ENCODE peak calls at places on chromosomes 1 and 21, in five cellular contexts. One of them, this sample, is unnamed.

GRCh38 chr1:11697188-11697892 is 5.8 kb downstream of the DRAXIN start:
- DNase-seq in esophagus squamous epithelium: no peak
- DNase-seq in stomach: no peak
- DNase-seq in GM10248: no peak
- DNase-seq in left ventricle myocardium inferior: no peak
- DNase-seq in this sample: no peak

GRCh38 chr21:45763074-45763473 is 119.5 kb downstream of the PCBP3 start:
- DNase-seq in stomach: no peak
- DNase-seq in GM10248: no peak
- DNase-seq in left ventricle myocardium inferior: no peak
- DNase-seq in esophagus squamous epithelium: no peak
- DNase-seq in this sample: no peak

GRCh38 chr1:30001011-30001410 is 722.4 kb downstream of the MATN1 start:
- DNase-seq in left ventricle myocardium inferior: no peak
- DNase-seq in esophagus squamous epithelium: no peak
- DNase-seq in stomach: no peak
- DNase-seq in GM10248: no peak
- DNase-seq in this sample: no peak

GRCh38 chr1:63169057-63169456 is 153.3 kb upstream of the FOXD3 start:
- DNase-seq in stomach: no peak
- DNase-seq in esophagus squamous epithelium: no peak
- DNase-seq in left ventricle myocardium inferior: no peak
- DNase-seq in GM10248: no peak
- DNase-seq in this sample: no peak

GRCh38 chr1:32099426-32099825 is 8.4 kb upstream of the KPNA6 start:
- DNase-seq in stomach: no peak
- DNase-seq in left ventricle myocardium inferior: no peak
- DNase-seq in esophagus squamous epithelium: no peak
- DNase-seq in GM10248: no peak
- DNase-seq in this sample: no peak

GRCh38 chr1:15678578-15678977 is 5.5 kb upstream of the PLEKHM2 start:
- DNase-seq in GM10248: no peak
- DNase-seq in esophagus squamous epithelium: no peak
- DNase-seq in stomach: no peak
- DNase-seq in left ventricle myocardium inferior: no peak
- DNase-seq in this sample: no peak

GRCh38 chr1:244680667-244681066 is 27.7 kb downstream of the DESI2 start:
- DNase-seq in esophagus squamous epithelium: no peak
- DNase-seq in GM10248: no peak
- DNase-seq in stomach: no peak
- DNase-seq in left ventricle myocardium inferior: no peak
- DNase-seq in this sample: no peak

GRCh38 chr1:18037651-18038050 is 69.9 kb upstream of the IGSF21 start:
- DNase-seq in stomach: no peak
- DNase-seq in left ventricle myocardium inferior: no peak
- DNase-seq in GM10248: no peak
- DNase-seq in esophagus squamous epithelium: no peak
- DNase-seq in this sample: no peak

GRCh38 chr1:30822966-30823581 is 65.5 kb upstream of the LAPTM5 start:
- DNase-seq in esophagus squamous epithelium: no peak
- DNase-seq in stomach: no peak
- DNase-seq in left ventricle myocardium inferior: no peak
- DNase-seq in GM10248: no peak
- DNase-seq in this sample: peak; percentile 18

GRCh38 chr1:97252076-97252475 is 530.5 kb downstream of the PTBP2 start:
- DNase-seq in GM10248: no peak
- DNase-seq in left ventricle myocardium inferior: no peak
- DNase-seq in stomach: no peak
- DNase-seq in esophagus squamous epithelium: no peak
- DNase-seq in this sample: no peak

GRCh38 chr21:45593162-45594022 is 50.1 kb upstream of the PCBP3 start:
- DNase-seq in left ventricle myocardium inferior: no peak
- DNase-seq in stomach: no peak
- DNase-seq in GM10248: no peak
- DNase-seq in esophagus squamous epithelium: no peak
- DNase-seq in this sample: no peak

GRCh38 chr21:23968722-23969647 is 1638.3 kb downstream of the MRPL39 start:
- DNase-seq in stomach: peak; percentile 57
- DNase-seq in left ventricle myocardium inferior: no peak
- DNase-seq in esophagus squamous epithelium: no peak
- DNase-seq in GM10248: peak; percentile 40
- DNase-seq in this sample: peak; percentile 88

GRCh38 chr1:8443558-8444194 is 125.8 kb downstream of the SLC45A1 start:
- DNase-seq in stomach: no peak
- DNase-seq in left ventricle myocardium inferior: no peak
- DNase-seq in esophagus squamous epithelium: no peak
- DNase-seq in GM10248: no peak
- DNase-seq in this sample: no peak
- TF ChIP-seq CTCF in stomach: no peak
- TF ChIP-seq CTCF in left ventricle myocardium inferior: peak; percentile 44
- TF ChIP-seq CTCF in esophagus squamous epithelium: no peak
- TF ChIP-seq CTCF in GM10248: no peak
- TF ChIP-seq CTCF in this sample: no peak

GRCh38 chr1:229843627-229844238 is 217.7 kb downstream of the URB2 start:
- DNase-seq in esophagus squamous epithelium: no peak
- DNase-seq in GM10248: no peak
- DNase-seq in left ventricle myocardium inferior: peak; percentile 41
- DNase-seq in stomach: no peak
- DNase-seq in this sample: no peak
- TF ChIP-seq CTCF in esophagus squamous epithelium: no peak
- TF ChIP-seq CTCF in GM10248: no peak
- TF ChIP-seq CTCF in left ventricle myocardium inferior: peak; percentile 63
- TF ChIP-seq CTCF in stomach: no peak
- TF ChIP-seq CTCF in this sample: no peak

DNA sequence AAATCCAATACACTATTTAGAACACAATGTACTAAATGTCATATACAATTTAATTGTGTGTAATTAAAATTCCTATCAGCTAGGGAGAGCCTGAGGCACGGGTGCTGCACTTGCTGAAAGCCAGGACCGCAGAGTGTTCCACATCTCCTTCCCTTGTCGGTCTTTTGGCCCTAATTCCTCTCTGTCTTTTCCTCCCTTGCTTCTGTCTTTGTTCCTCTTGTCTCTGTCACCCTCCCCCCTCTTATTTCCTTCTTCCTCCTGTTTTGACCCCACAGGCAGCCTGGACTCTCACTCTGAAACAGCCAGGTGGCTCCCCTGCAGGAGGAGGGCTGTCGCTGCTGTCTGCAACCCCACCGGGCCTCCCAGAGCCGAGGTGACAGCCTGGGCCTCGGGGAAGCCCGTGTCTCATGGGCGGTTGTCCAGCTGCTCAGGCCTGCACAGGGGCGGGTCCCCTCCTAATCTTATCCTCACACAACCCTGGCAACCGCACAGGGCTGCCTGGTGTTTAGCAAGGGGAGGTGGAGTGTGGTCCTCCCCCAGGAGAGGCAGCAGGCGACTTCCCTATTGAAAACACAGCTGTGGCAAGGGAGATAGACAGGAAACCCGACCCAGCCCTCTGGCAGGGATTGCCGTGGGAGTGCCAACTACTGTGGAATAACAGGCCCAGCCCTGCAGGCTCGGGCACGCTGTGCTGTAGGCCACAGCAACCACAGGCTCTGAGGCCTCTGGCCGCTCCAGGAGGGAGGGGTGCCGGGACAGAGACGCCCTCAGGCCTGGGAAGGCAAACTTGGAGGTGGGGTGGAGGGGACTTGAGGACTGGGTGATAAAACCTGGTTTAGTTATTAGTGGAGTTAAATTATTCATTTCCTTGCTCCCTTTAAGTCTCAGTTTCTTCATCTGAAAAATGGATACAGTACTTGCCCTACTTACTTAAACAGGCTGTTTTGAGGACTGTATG is 68.8 kb upstream of the WDR26 start:
- DNase-seq in esophagus squamous epithelium: peak; percentile 42
- DNase-seq in stomach: peak; percentile 97
- DNase-seq in left ventricle myocardium inferior: peak; percentile 94
- DNase-seq in GM10248: peak; percentile 89
- DNase-seq in this sample: peak; percentile 53
- TF ChIP-seq CTCF in esophagus squamous epithelium: no peak
- TF ChIP-seq CTCF in stomach: no peak
- TF ChIP-seq CTCF in left ventricle myocardium inferior: peak; percentile 47
- TF ChIP-seq CTCF in GM10248: peak; percentile 30
- TF ChIP-seq CTCF in this sample: peak; percentile 14

DNA sequence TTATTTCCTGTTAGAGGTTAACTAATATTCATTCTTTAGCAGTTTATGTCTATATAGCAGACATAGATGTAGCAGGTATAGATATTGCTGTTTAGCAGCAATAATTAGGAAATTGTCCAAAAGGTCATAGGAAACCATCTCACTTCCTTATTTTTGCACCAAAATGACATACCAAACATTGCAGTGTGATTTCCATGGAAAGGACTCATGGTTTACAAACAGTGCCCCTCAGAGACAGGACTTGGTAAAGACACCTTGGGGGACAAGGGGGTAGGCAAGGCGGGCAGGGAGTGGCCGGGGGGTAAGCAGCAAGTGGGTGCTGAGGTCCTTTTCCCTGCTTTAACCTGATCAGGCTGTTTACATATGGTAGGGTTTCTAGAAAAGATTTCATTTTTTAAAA is 30.5 kb downstream of the BATF3 start:
- DNase-seq in GM10248: no peak
- DNase-seq in left ventricle myocardium inferior: no peak
- DNase-seq in esophagus squamous epithelium: no peak
- DNase-seq in stomach: no peak
- DNase-seq in this sample: peak; percentile 27
- TF ChIP-seq CTCF in GM10248: peak; percentile 24
- TF ChIP-seq CTCF in left ventricle myocardium inferior: peak; percentile 32
- TF ChIP-seq CTCF in esophagus squamous epithelium: no peak
- TF ChIP-seq CTCF in stomach: no peak
- TF ChIP-seq CTCF in this sample: no peak

GRCh38 chr21:38291875-38292274 is 35.1 kb downstream of the KCNJ15 start:
- DNase-seq in GM10248: no peak
- DNase-seq in stomach: no peak
- DNase-seq in left ventricle myocardium inferior: no peak
- DNase-seq in esophagus squamous epithelium: no peak
- DNase-seq in this sample: no peak

GRCh38 chr21:38286739-38287426 is 30.1 kb downstream of the KCNJ15 start:
- DNase-seq in GM10248: no peak
- DNase-seq in esophagus squamous epithelium: no peak
- DNase-seq in stomach: no peak
- DNase-seq in left ventricle myocardium inferior: no peak
- DNase-seq in this sample: no peak

GRCh38 chr21:38290809-38291208 is 34.0 kb downstream of the KCNJ15 start:
- DNase-seq in stomach: no peak
- DNase-seq in left ventricle myocardium inferior: no peak
- DNase-seq in esophagus squamous epithelium: no peak
- DNase-seq in GM10248: no peak
- DNase-seq in this sample: no peak

GRCh38 chr21:38293113-38293512 is 36.3 kb downstream of the KCNJ15 start:
- DNase-seq in esophagus squamous epithelium: no peak
- DNase-seq in stomach: no peak
- DNase-seq in left ventricle myocardium inferior: no peak
- DNase-seq in GM10248: no peak
- DNase-seq in this sample: no peak

DNA sequence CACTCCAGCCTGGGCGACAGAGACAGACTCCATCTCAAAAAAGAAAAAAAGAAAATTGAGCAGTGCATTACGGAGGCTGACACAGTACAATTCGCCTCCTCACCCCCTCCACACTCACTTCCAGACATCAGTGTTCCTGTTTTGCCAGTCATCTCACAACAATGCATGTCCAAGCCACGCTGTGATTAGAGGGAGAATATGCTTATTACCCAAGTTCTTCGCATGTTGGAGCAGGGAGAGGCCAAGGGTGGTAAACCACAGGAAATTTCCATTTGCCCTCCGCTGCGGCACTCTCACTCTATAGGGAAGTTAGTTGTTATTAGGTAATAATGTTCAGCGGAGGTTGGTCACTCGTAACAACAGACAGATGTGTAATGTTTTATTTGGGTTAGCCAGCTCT is 32.9 kb downstream of the KCNJ15 start:
- DNase-seq in esophagus squamous epithelium: no peak
- DNase-seq in left ventricle myocardium inferior: no peak
- DNase-seq in stomach: no peak
- DNase-seq in GM10248: no peak
- DNase-seq in this sample: no peak
- TF ChIP-seq CTCF in esophagus squamous epithelium: no peak
- TF ChIP-seq CTCF in left ventricle myocardium inferior: no peak
- TF ChIP-seq CTCF in stomach: no peak
- TF ChIP-seq CTCF in GM10248: no peak
- TF ChIP-seq CTCF in this sample: no peak

GRCh38 chr1:237799762-237800474 is 90.8 kb downstream of the ZP4 start:
- DNase-seq in left ventricle myocardium inferior: peak; percentile 32
- DNase-seq in stomach: peak; percentile 77
- DNase-seq in GM10248: peak; percentile 37
- DNase-seq in esophagus squamous epithelium: no peak
- DNase-seq in this sample: peak; percentile 63
- TF ChIP-seq CTCF in left ventricle myocardium inferior: peak; percentile 36
- TF ChIP-seq CTCF in stomach: no peak
- TF ChIP-seq CTCF in GM10248: peak; percentile 2
- TF ChIP-seq CTCF in esophagus squamous epithelium: no peak
- TF ChIP-seq CTCF in this sample: peak; percentile 44

DNA sequence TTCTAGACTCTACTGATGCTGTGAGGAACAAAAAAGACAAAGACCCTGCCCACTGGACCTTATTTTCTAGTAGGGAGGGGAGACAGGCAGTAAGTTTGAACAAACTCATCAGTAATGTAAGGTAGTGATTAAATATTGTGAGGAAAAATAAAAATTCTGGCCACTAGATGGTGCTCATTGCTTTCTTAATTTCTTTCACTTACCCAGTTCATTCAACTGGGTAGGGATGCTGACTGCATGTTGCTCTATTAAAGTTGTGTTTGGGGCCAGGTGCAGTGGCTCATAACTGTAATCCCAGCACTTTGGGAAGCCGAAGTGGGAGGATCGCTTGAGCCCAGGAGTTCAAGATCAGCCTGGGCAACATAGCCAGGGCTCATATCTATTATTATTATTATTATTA is 6.3 kb upstream of the KYAT3 start:
- DNase-seq in stomach: no peak
- DNase-seq in esophagus squamous epithelium: no peak
- DNase-seq in GM10248: peak; percentile 50
- DNase-seq in left ventricle myocardium inferior: no peak
- DNase-seq in this sample: peak; percentile 29
- TF ChIP-seq CTCF in stomach: no peak
- TF ChIP-seq CTCF in esophagus squamous epithelium: no peak
- TF ChIP-seq CTCF in GM10248: peak; percentile 34
- TF ChIP-seq CTCF in left ventricle myocardium inferior: peak; percentile 66
- TF ChIP-seq CTCF in this sample: peak; percentile 60